ENCODE peak calls at places on chromosomes 4 and X, in seven cellular contexts. M is NCI-H1417; F is stimulated activated CD4-positive, alpha-beta T cell treated with anti-CD3 and anti-CD28 coated beads, TNF-alpha, amount 100 ng/mL, for 48 hours; A is natural killer cell treated with Interleukin-12 subunit alpha and Interleukin-12 subunit beta and Interleukin-15 and Interleukin-18, amount 100 ng/mL, for 72 hours; V is effector memory CD8-positive, alpha-beta T cell; J is non-pigmented ciliary epithelial cell; Y is NCI-H446. S is an unnamed sample.

GRCh38 chr4:128846063-128846462 is 36.6 kb downstream of the JADE1 start:
- DNase-seq in M (peak), F (no peak), A (no peak), V (no peak), J (no peak), Y (no peak), S (no peak)

GRCh38 chrX:113305496-113305895 is 464.9 kb upstream of the AMOT start:
- DNase-seq in M (no peak), F (no peak), A (no peak), V (no peak), J (peak), Y (no peak), S (no peak)

GRCh38 chrX:153873282-153874090 is 12.5 kb downstream of the L1CAM start:
- DNase-seq in M (peak), F (no peak), A (no peak), V (no peak), J (no peak), Y (no peak), S (no peak)

GRCh38 chr4:190014771-190015537 is 12.1 kb downstream of the FRG2 start:
- DNase-seq in M (no peak), F (no peak), A (no peak), V (no peak), J (no peak), Y (no peak), S (no peak)

GRCh38 chr4:121900132-121900983 is 30.1 kb upstream of the BBS7 start:
- DNase-seq in M (peak), F (peak), A (no peak), V (peak), J (peak), Y (no peak), S (peak)

GRCh38 chr4:153114771-153115321 is 89.4 kb upstream of the TRIM2 start:
- DNase-seq in M (no peak), F (peak), A (no peak), V (no peak), J (peak), Y (no peak), S (peak)

GRCh38 chr4:7767966-7768365 is 171.7 kb downstream of the AFAP1 start:
- DNase-seq in M (no peak), F (no peak), A (no peak), V (no peak), J (no peak), Y (no peak), S (no peak)

GRCh38 chrX:18146009-18146408 is 74.7 kb downstream of the BEND2 start:
- DNase-seq in M (no peak), F (no peak), A (no peak), V (no peak), J (no peak), Y (no peak), S (no peak)

GRCh38 chrX:37701588-37701987 is 16.0 kb downstream of the XK start:
- DNase-seq in M (peak), F (no peak), A (no peak), V (no peak), J (no peak), Y (no peak), S (no peak)

GRCh38 chrX:113935516-113935915 is 648.4 kb upstream of the HTR2C start:
- DNase-seq in M (no peak), F (no peak), A (no peak), V (no peak), J (no peak), Y (no peak), S (no peak)

GRCh38 chr4:8344387-8344786 is 74.8 kb downstream of the HTRA3 start:
- DNase-seq in M (no peak), F (no peak), A (no peak), V (no peak), J (no peak), Y (no peak), S (no peak)

GRCh38 chrX:103610282-103610681 is 2.5 kb downstream of the TCEAL3 start:
- DNase-seq in M (no peak), F (no peak), A (no peak), V (no peak), J (no peak), Y (no peak), S (no peak)

GRCh38 chr4:120071192-120071795 is 4.6 kb upstream of the MAD2L1 start:
- DNase-seq in M (peak), F (no peak), A (peak), V (peak), J (no peak), Y (peak), S (peak)

GRCh38 chrX:41600266-41600665 is 88.5 kb upstream of the GPR34 start:
- DNase-seq in M (no peak), F (no peak), A (no peak), V (no peak), J (peak), Y (no peak), S (no peak)

GRCh38 chr4:41644288-41644914 is 104.1 kb downstream of the PHOX2B start:
- DNase-seq in M (peak), F (peak), A (no peak), V (no peak), J (peak), Y (no peak), S (no peak)

GRCh38 chrX:47311857-47312774 is 58.3 kb upstream of the ZNF157 start:
- DNase-seq in M (peak), F (peak), A (no peak), V (peak), J (no peak), Y (no peak), S (peak)

GRCh38 chr4:148097811-148098210 is 344.4 kb downstream of the NR3C2 start:
- DNase-seq in M (no peak), F (no peak), A (no peak), V (no peak), J (no peak), Y (no peak), S (no peak)

GRCh38 chr4:123415977-123416376 is 19.4 kb downstream of the SPRY1 start:
- DNase-seq in M (no peak), F (peak), A (no peak), V (no peak), J (no peak), Y (no peak), S (no peak)

GRCh38 chr4:141464366-141464765 is 172.0 kb upstream of the IL15 start:
- DNase-seq in M (peak), F (no peak), A (no peak), V (no peak), J (no peak), Y (no peak), S (no peak)

GRCh38 chrX:109847257-109848187 is 114.5 kb upstream of the ACSL4 start:
- DNase-seq in M (no peak), F (no peak), A (no peak), V (no peak), J (no peak), Y (no peak), S (no peak)

GRCh38 chr4:762211-763190 is 56.9 kb downstream of the PCGF3 start:
- DNase-seq in M (no peak), F (no peak), A (peak), V (no peak), J (no peak), Y (no peak), S (no peak)

GRCh38 chr4:83285022-83285387 is 407 bp upstream of the COQ2 start:
- DNase-seq in M (peak), F (no peak), A (no peak), V (no peak), J (no peak), Y (no peak), S (no peak)

GRCh38 chr4:93373893-93374860 is 454.4 kb upstream of the ATOH1 start:
- DNase-seq in M (peak), F (no peak), A (no peak), V (no peak), J (no peak), Y (no peak), S (no peak)

GRCh38 chr4:172962564-172963353 is 205.9 kb upstream of the GALNT7 start:
- DNase-seq in M (peak), F (no peak), A (no peak), V (no peak), J (peak), Y (peak), S (no peak)

GRCh38 chr4:176499518-176499917 is 179.8 kb downstream of the SPCS3 start:
- DNase-seq in M (no peak), F (no peak), A (no peak), V (no peak), J (no peak), Y (no peak), S (no peak)

GRCh38 chrX:155334486-155335316 is at the start of gene CLIC2:
- DNase-seq in M (no peak), F (no peak), A (no peak), V (no peak), J (no peak), Y (peak), S (no peak)

GRCh38 chr4:8289956-8290700 is 20.6 kb downstream of the HTRA3 start:
- DNase-seq in M (no peak), F (no peak), A (no peak), V (no peak), J (no peak), Y (no peak), S (no peak)

GRCh38 chrX:7950865-7951264 is 23.7 kb upstream of the PNPLA4 start:
- DNase-seq in M (no peak), F (no peak), A (no peak), V (no peak), J (no peak), Y (no peak), S (no peak)

GRCh38 chr4:118158946-118159345 is 124.7 kb downstream of the NDST3 start:
- DNase-seq in M (no peak), F (no peak), A (no peak), V (no peak), J (no peak), Y (no peak), S (no peak)

GRCh38 chrX:35786271-35786670 is 11.9 kb upstream of the MAGEB16 start:
- DNase-seq in M (no peak), F (no peak), A (no peak), V (no peak), J (no peak), Y (no peak), S (no peak)

GRCh38 chr4:131566026-131566425 is 1583.1 kb upstream of the PCDH10 start:
- DNase-seq in M (no peak), F (no peak), A (no peak), V (no peak), J (no peak), Y (no peak), S (no peak)

GRCh38 chrX:101079736-101080135 is 1.1 kb downstream of the TMEM35A start:
- DNase-seq in M (peak), F (no peak), A (no peak), V (no peak), J (no peak), Y (no peak), S (no peak)

GRCh38 chr4:175054980-175055379 is 136.8 kb downstream of the ADAM29 start:
- DNase-seq in M (peak), F (no peak), A (no peak), V (no peak), J (no peak), Y (no peak), S (no peak)

GRCh38 chrX:97909245-97909644 is 1025.5 kb downstream of the RPA4 start:
- DNase-seq in M (no peak), F (no peak), A (no peak), V (no peak), J (no peak), Y (no peak), S (no peak)

GRCh38 chrX:69136546-69137331 is 28.5 kb downstream of the PJA1 start:
- DNase-seq in M (no peak), F (no peak), A (no peak), V (no peak), J (no peak), Y (no peak), S (no peak)

GRCh38 chr4:168421671-168422070 is 58.6 kb downstream of the DDX60L start:
- DNase-seq in M (no peak), F (no peak), A (no peak), V (no peak), J (peak), Y (no peak), S (no peak)

GRCh38 chr4:8725071-8725841 is 132.7 kb downstream of the CPZ start:
- DNase-seq in M (no peak), F (no peak), A (peak), V (no peak), J (no peak), Y (no peak), S (no peak)

GRCh38 chr4:5882947-5883346 is 9.9 kb downstream of the CRMP1 start:
- DNase-seq in M (no peak), F (no peak), A (no peak), V (no peak), J (no peak), Y (no peak), S (no peak)

GRCh38 chr4:78312989-78313753 is 238.4 kb upstream of the ANXA3 start:
- DNase-seq in M (no peak), F (no peak), A (no peak), V (no peak), J (no peak), Y (no peak), S (no peak)